ENCODE peak calls at places on chromosome 15, in four cellular contexts. Z is GM23338; R is CD8-positive, alpha-beta T cell; M is WERI-Rb-1. Y is an unnamed sample. For H3K27me3, the result is how much of the 10 kb centered on the place peaks cover.

GRCh38 chr15:36449662-36450145 is 129.7 kb upstream of the CDIN1 start:
- DNase-seq in R (no peak), Z (no peak), M (no peak), Y (no peak)

GRCh38 chr15:44535092-44535491 is 1.9 kb upstream of the EIF3J start:
- DNase-seq in Z (no peak), R (no peak), M (no peak), Y (no peak)

GRCh38 chr15:25237291-25237978 is 201.4 kb downstream of the UBE3A start:
- DNase-seq in M (no peak), Z (no peak), R (no peak), Y (peak)

GRCh38 chr15:92288755-92289154 is 104.9 kb upstream of the ST8SIA2 start:
- DNase-seq in R (no peak), M (no peak), Z (no peak), Y (no peak)

GRCh38 chr15:90016721-90017120 is 15.6 kb downstream of the ZNF710 start:
- DNase-seq in R (no peak), Z (no peak), M (no peak), Y (peak)

GRCh38 chr15:67148196-67148701 is 82.8 kb downstream of the SMAD3 start:
- DNase-seq in R (no peak), Z (no peak), M (no peak), Y (no peak)

GRCh38 chr15:88900309-88900981 is 5.1 kb upstream of the HAPLN3 start:
- DNase-seq in Z (no peak), R (no peak), M (no peak), Y (peak)

GRCh38 chr15:92803852-92804609 is 96.1 kb upstream of the CHD2 start:
- DNase-seq in R (peak), Z (no peak), M (no peak), Y (peak)

GRCh38 chr15:89805241-89806216 is 9.1 kb downstream of the ANPEP start:
- DNase-seq in Z (no peak), M (no peak), R (no peak), Y (no peak)

GRCh38 chr15:49815937-49816336 is 195.1 kb downstream of the DTWD1 start:
- DNase-seq in R (no peak), Z (no peak), M (peak), Y (no peak)

GRCh38 chr15:49495993-49496747 is 73.1 kb downstream of the FGF7 start:
- DNase-seq in Z (no peak), R (no peak), M (no peak), Y (no peak)

GRCh38 chr15:63439536-63440264 is 58.1 kb upstream of the CA12 start:
- DNase-seq in M (no peak), R (no peak), Z (no peak), Y (no peak)

GRCh38 chr15:55221090-55222011 is 24.6 kb upstream of the RSL24D1 start:
- DNase-seq in R (peak), M (no peak), Z (peak), Y (no peak)

GRCh38 chr15:67125589-67126502 is 60.4 kb downstream of the SMAD3 start:
- DNase-seq in Z (no peak), R (no peak), M (no peak), Y (peak)

GRCh38 chr15:65055201-65055870 is 10.1 kb downstream of the SLC51B start:
- DNase-seq in M (no peak), Z (no peak), R (no peak), Y (no peak)

GRCh38 chr15:62717496-62717895 is 325.1 kb upstream of the TPM1 start:
- DNase-seq in Z (no peak), M (no peak), R (no peak), Y (no peak)

GRCh38 chr15:67879440-67880129 is 39.7 kb upstream of the RNU6-1 start:
- DNase-seq in R (no peak), M (no peak), Z (no peak), Y (no peak)

GRCh38 chr15:59401810-59402569 is 29.3 kb upstream of the MYO1E start:
- DNase-seq in R (no peak), M (no peak), Z (peak), Y (no peak)

GRCh38 chr15:85116925-85117646 is 135.4 kb downstream of the PDE8A start:
- DNase-seq in R (no peak), M (no peak), Z (no peak), Y (no peak)

GRCh38 chr15:85116494-85116893 is 134.8 kb downstream of the PDE8A start:
- DNase-seq in R (no peak), M (no peak), Z (no peak), Y (no peak)

GRCh38 chr15:85118581-85118980 is 136.9 kb downstream of the PDE8A start:
- DNase-seq in R (no peak), Z (no peak), M (no peak), Y (no peak)

GRCh38 chr15:85116066-85116465 is 134.4 kb downstream of the PDE8A start:
- DNase-seq in R (no peak), M (no peak), Z (no peak), Y (no peak)

GRCh38 chr15:85118173-85118572 is 136.5 kb downstream of the PDE8A start:
- DNase-seq in M (no peak), Z (no peak), R (no peak), Y (no peak)
- TF ChIP-seq CTCF in M (no peak), Z (no peak), R (no peak), Y (no peak)

GRCh38 chr15:73750951-73751350 is 2.2 kb downstream of the INSYN1 start:
- DNase-seq in Z (no peak), M (no peak), R (no peak), Y (no peak)
- H3K27me3 ChIP-seq in Z (under half), M (under half), R (under half), Y (under half)

DNA sequence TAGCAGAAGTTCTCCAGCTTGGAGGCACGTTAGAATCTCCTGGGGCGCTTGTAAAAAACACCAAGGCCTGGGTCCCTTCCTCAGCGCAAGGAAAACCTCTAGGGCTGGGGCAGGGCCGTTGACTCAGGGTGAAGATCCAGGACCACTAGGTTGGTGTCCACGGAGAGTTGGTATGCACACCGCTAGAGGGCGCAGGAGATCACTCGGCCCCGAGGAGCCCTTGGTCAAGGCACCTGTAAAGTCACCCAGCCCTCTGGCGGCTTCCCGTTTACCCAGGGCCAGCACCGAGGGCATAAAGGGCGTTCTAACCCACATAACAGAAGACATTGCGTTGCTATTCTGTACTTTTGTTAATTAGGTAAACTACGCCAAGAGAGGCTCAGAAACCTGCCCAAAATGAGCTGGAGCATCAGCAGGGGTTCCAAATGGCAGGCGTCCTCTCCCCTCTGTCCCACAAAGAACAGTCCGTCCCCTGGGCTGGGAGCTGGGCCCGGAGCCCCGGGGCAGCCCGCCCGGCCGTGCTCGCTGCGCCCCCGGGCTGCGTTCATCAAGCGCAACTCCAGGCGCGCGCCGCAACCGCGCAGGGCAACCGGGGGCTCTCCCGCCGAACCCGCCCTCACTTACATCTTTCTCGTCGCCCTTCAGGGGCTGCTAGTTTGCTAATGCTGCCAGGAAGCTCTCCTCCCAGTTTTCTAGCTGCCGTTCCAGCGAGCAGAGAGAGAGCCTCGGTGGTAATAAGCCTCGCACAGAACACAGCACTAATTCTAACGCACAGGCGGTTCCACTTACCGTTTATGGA is 332.1 kb downstream of the ARRDC4 start:
- DNase-seq in R (no peak), M (peak), Z (peak), Y (no peak)
- H3K4me3 ChIP-seq in R (no peak), M (no peak), Z (peak), Y (peak)

GRCh38 chr15:80450811-80451321 is 46.7 kb downstream of the ARNT2 start:
- DNase-seq in M (no peak), R (no peak), Z (peak), Y (no peak)
- TF ChIP-seq CTCF in M (no peak), R (no peak), Z (no peak), Y (no peak)

GRCh38 chr15:70016511-70016994 is 81.2 kb downstream of the TLE3 start:
- DNase-seq in M (no peak), R (no peak), Z (no peak), Y (no peak)

GRCh38 chr15:70012895-70013294 is 84.8 kb downstream of the TLE3 start:
- DNase-seq in R (no peak), Z (no peak), M (no peak), Y (no peak)

GRCh38 chr15:70014311-70014707 is 83.4 kb downstream of the TLE3 start:
- DNase-seq in M (no peak), Z (no peak), R (no peak), Y (no peak)

GRCh38 chr15:70014860-70015490 is 82.7 kb downstream of the TLE3 start:
- DNase-seq in R (no peak), M (peak), Z (peak), Y (no peak)

GRCh38 chr15:70013647-70014310 is 83.9 kb downstream of the TLE3 start:
- DNase-seq in M (no peak), Z (no peak), R (no peak), Y (no peak)
- H3K27me3 ChIP-seq in M (under half), Z (under half), R (under half), Y (under half)

GRCh38 chr15:101169457-101170071 is 82.3 kb downstream of the CHSY1 start:
- DNase-seq in M (no peak), Z (no peak), R (no peak), Y (peak)

GRCh38 chr15:101168898-101169297 is 83.0 kb downstream of the CHSY1 start:
- DNase-seq in Z (no peak), M (no peak), R (no peak), Y (peak)

GRCh38 chr15:101168463-101168824 is 83.4 kb downstream of the CHSY1 start:
- DNase-seq in M (no peak), Z (no peak), R (no peak), Y (no peak)

GRCh38 chr15:101167366-101167790 is 84.5 kb downstream of the CHSY1 start:
- DNase-seq in M (no peak), Z (no peak), R (no peak), Y (no peak)

GRCh38 chr15:101167791-101168462 is 83.9 kb downstream of the CHSY1 start:
- DNase-seq in R (peak), M (no peak), Z (no peak), Y (peak)
- H3K4me3 ChIP-seq in R (no peak), M (no peak), Z (no peak), Y (no peak)